ENCODE peak calls at places on chromosomes 6 and 20, in eight cellular contexts. Z is aorta, T is heart left ventricle, S is HepG2, X is adipocyte, E is MM.1S, K is Panc1, B is tibial artery. M is an unnamed sample. For H3K36me3, the result is how much of the 10 kb centered on the place peaks cover.

GRCh38 chr6:166523782-166524569 is 62.5 kb downstream of the RAMACL start:
- DNase-seq in Z (no peak), T (no peak), S (no peak), X (no peak), E (no peak), K (no peak), B (no peak), M (no peak)

GRCh38 chr6:79544939-79545450 is 7.8 kb upstream of the LCA5 start:
- DNase-seq in Z (peak), T (peak), S (peak), X (peak), E (peak), K (peak), B (peak), M (peak)

GRCh38 chr6:165987483-165988305 is 180.0 kb downstream of the TBXT start:
- DNase-seq in Z (peak), T (peak), S (no peak), X (peak), E (peak), K (no peak), B (peak), M (peak)

GRCh38 chr6:92150560-92150959 is 1268.8 kb downstream of the EPHA7 start:
- DNase-seq in Z (no peak), T (no peak), S (no peak), X (no peak), E (no peak), K (no peak), B (no peak), M (no peak)

GRCh38 chr6:132703936-132704335 is 9.9 kb downstream of the VNN1 start:
- DNase-seq in Z (no peak), T (no peak), S (no peak), X (peak), E (no peak), K (no peak), B (no peak), M (no peak)

GRCh38 chr6:170227521-170227983 is 63.3 kb downstream of the DLL1 start:
- DNase-seq in Z (peak), T (peak), S (no peak), X (no peak), E (no peak), K (no peak), B (no peak), M (no peak)

GRCh38 chr20:35629432-35630145 is 14.0 kb downstream of the SPAG4 start:
- DNase-seq in Z (no peak), T (no peak), S (no peak), X (peak), E (no peak), K (no peak), B (no peak), M (no peak)

GRCh38 chr20:45896641-45897161 is 5.6 kb downstream of the CTSA start:
- DNase-seq in Z (no peak), T (no peak), S (no peak), X (no peak), E (no peak), K (no peak), B (no peak), M (no peak)

GRCh38 chr20:33169176-33169794 is 1.3 kb downstream of the BPIFA2 start:
- DNase-seq in Z (no peak), T (no peak), S (peak), X (no peak), E (peak), K (no peak), B (no peak), M (no peak)

DNA sequence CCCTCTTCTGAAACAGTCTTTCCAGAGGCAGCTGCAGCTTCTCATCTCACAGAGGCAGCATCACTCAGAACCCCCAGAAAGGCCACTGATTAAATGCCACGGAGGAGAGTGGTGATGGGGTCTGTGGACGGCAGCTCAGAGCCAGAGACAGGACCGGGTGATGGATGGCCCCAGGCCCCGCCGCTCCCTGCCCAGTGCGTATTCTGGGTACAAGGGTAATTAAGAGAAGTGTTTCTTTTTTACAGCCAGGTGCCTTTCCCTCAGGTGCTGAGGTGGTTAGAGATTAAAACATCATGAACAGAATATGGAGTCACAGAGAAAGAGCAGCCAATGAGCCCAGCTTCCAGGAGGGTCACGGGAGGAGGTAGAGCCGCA is 434.5 kb downstream of the PREX1 start:
- DNase-seq in Z (no peak), T (no peak), S (no peak), X (no peak), E (no peak), K (no peak), B (no peak), M (no peak)
- H3K36me3 ChIP-seq in Z (under half), T (under half), S (under half), X (under half), E (under half), K (under half), B (under half), M (under half)

GRCh38 chr6:35470663-35471120 is 2.5 kb downstream of the RPL10A start:
- DNase-seq in Z (no peak), T (no peak), S (no peak), X (peak), E (no peak), K (no peak), B (no peak), M (no peak)
- H3K36me3 ChIP-seq in Z (under half), T (half or more), S (under half), X (half or more), E (under half), K (under half), B (half or more), M (half or more)

GRCh38 chr6:32056254-32056653 is 18.0 kb downstream of the CYP21A2 start:
- DNase-seq in Z (no peak), T (no peak), S (no peak), X (no peak), E (no peak), K (no peak), B (no peak), M (no peak)
- H3K36me3 ChIP-seq in Z (under half), T (half or more), S (under half), X (under half), E (under half), K (under half), B (half or more), M (under half)

GRCh38 chr6:89745096-89745495 is 74.5 kb downstream of the MDN1 start:
- DNase-seq in Z (no peak), T (no peak), S (no peak), X (no peak), E (no peak), K (no peak), B (no peak), M (no peak)

GRCh38 chr6:89749918-89750317 is 69.7 kb downstream of the MDN1 start:
- DNase-seq in Z (no peak), T (no peak), S (no peak), X (peak), E (no peak), K (no peak), B (no peak), M (no peak)

GRCh38 chr6:89750338-89750737 is 69.3 kb downstream of the MDN1 start:
- DNase-seq in Z (no peak), T (no peak), S (no peak), X (no peak), E (no peak), K (no peak), B (no peak), M (no peak)

DNA sequence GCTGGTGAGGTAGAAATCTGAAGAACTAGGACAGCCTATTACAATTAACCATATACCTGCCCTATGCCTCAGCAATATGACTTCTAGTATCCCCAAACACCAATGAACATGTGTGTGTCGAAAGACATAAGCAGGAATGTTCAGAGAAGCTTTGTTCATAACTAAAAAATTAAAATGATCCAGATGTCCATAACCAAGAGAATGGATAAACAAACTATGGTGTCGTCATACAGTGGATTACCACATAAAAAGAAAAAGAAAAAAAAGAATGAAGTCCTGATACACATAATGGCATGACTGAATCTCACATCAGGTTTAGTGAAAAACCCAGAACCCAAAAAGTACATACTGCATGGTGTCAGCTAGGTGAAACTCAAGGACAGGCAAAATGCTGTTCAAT is 73.9 kb downstream of the MDN1 start:
- DNase-seq in Z (no peak), T (no peak), S (no peak), X (peak), E (no peak), K (no peak), B (no peak), M (no peak)
- H3K36me3 ChIP-seq in Z (under half), T (half or more), S (half or more), X (under half), E (under half), K (under half), B (half or more), M (half or more)